ENCODE peak calls at places on chromosomes 4 and X, in ten cellular contexts. Y is pancreas, J is Panc1, F is A673, O is tibial artery, P is kidney, G is left lung, B is lower lobe of right lung, H is right lobe of liver, Q is cardiac muscle cell. S is an unnamed sample. For H3K4me1 and H3K9me3, the result is how much of the 10 kb centered on the place peaks cover.

GRCh38 chr4:106587558-106587957 is 219.0 kb upstream of the GIMD1 start:
- DNase-seq in F (peak), G (no peak), Q (peak), B (no peak), Y (no peak), O (no peak), P (no peak), H (no peak), J (no peak), S (no peak)

GRCh38 chr4:105154576-105154975 is 7.9 kb downstream of the TET2 start:
- DNase-seq in P (no peak), G (peak), F (no peak), Y (no peak), H (no peak), O (no peak), B (no peak), J (no peak), Q (no peak), S (no peak)

GRCh38 chr4:40704073-40704472 is 45.7 kb upstream of the NSUN7 start:
- DNase-seq in O (no peak), F (no peak), Q (no peak), H (no peak), B (no peak), G (no peak), Y (no peak), J (no peak), P (no peak), S (no peak)

GRCh38 chr4:141041021-141041476 is 92.2 kb downstream of the RNF150 start:
- DNase-seq in B (no peak), H (no peak), G (no peak), Q (peak), Y (no peak), P (no peak), F (no peak), J (no peak), O (no peak), S (no peak)

GRCh38 chrX:97844943-97845342 is 961.2 kb downstream of the RPA4 start:
- DNase-seq in J (no peak), F (no peak), B (no peak), Y (no peak), Q (no peak), P (peak), G (peak), O (no peak), H (no peak), S (peak)

GRCh38 chr4:168741281-168742173 is 244.7 kb downstream of the PALLD start:
- DNase-seq in Y (no peak), G (no peak), J (no peak), F (no peak), B (peak), Q (no peak), P (no peak), O (no peak), H (no peak), S (peak)

GRCh38 chr4:34105311-34105710 is 2139.0 kb downstream of the ARAP2 start:
- DNase-seq in P (no peak), F (no peak), B (no peak), Y (no peak), G (no peak), Q (peak), H (no peak), J (no peak), O (no peak), S (no peak)

GRCh38 chr4:118867311-118868067 is 21.2 kb upstream of the SYNPO2 start:
- DNase-seq in G (no peak), H (no peak), Y (no peak), P (no peak), J (no peak), F (no peak), Q (peak), B (no peak), O (no peak), S (no peak)

GRCh38 chrX:7941390-7942042 is 14.3 kb upstream of the PNPLA4 start:
- DNase-seq in J (no peak), P (no peak), H (no peak), G (no peak), Y (no peak), B (no peak), F (peak), O (no peak), Q (peak), S (no peak)

GRCh38 chr4:106245176-106245575 is 70.8 kb downstream of the TBCK start:
- DNase-seq in G (no peak), O (no peak), Q (no peak), Y (no peak), H (no peak), P (no peak), J (no peak), F (no peak), B (no peak), S (no peak)

GRCh38 chr4:48380583-48381167 is 39.3 kb downstream of the SLAIN2 start:
- DNase-seq in B (no peak), Q (no peak), P (no peak), F (peak), J (no peak), Y (no peak), G (no peak), H (no peak), O (no peak), S (no peak)

GRCh38 chr4:185379326-185380295 is 16.1 kb downstream of the LRP2BP start:
- DNase-seq in G (no peak), P (no peak), B (no peak), H (no peak), Y (no peak), Q (no peak), F (no peak), O (no peak), J (no peak), S (no peak)

GRCh38 chrX:110755611-110756010 is 40.0 kb downstream of the CHRDL1 start:
- DNase-seq in B (no peak), Y (no peak), P (no peak), Q (no peak), H (no peak), F (no peak), G (no peak), O (no peak), J (no peak), S (no peak)

GRCh38 chrX:135490979-135491514 is 29.4 kb upstream of the INTS6L start:
- DNase-seq in P (no peak), Q (no peak), O (no peak), G (no peak), J (no peak), H (no peak), F (no peak), Y (no peak), B (no peak), S (no peak)

GRCh38 chr4:77002321-77002720 is 52.8 kb downstream of the SEPTIN11 start:
- DNase-seq in Y (no peak), O (no peak), J (no peak), G (no peak), Q (no peak), H (no peak), B (no peak), P (no peak), F (peak), S (no peak)

GRCh38 chr4:82792912-82793649 is 5.5 kb downstream of the SCD5 start:
- DNase-seq in H (no peak), J (no peak), Q (no peak), Y (no peak), P (no peak), B (no peak), G (no peak), O (no peak), F (no peak), S (no peak)

GRCh38 chrX:39645059-39645895 is 452.5 kb downstream of the BCOR start:
- DNase-seq in Y (no peak), G (no peak), F (peak), H (no peak), Q (peak), O (peak), P (peak), B (peak), J (no peak), S (peak)

GRCh38 chrX:38095971-38096529 is 89.7 kb downstream of the SYTL5 start:
- DNase-seq in O (no peak), F (no peak), G (no peak), Y (no peak), P (no peak), Q (no peak), H (no peak), J (no peak), B (no peak), S (no peak)

GRCh38 chrX:46722742-46723568 is 36.0 kb downstream of the SLC9A7 start:
- DNase-seq in Y (no peak), G (no peak), H (no peak), J (no peak), Q (no peak), P (no peak), O (no peak), F (no peak), B (no peak), S (no peak)

GRCh38 chr4:157075811-157076577 is at the start of gene GLRB:
- DNase-seq in B (peak), Q (peak), H (peak), G (peak), P (peak), J (no peak), Y (peak), O (peak), F (peak), S (peak)

GRCh38 chr4:143386812-143387211 is 50.1 kb downstream of the GAB1 start:
- DNase-seq in O (no peak), B (no peak), J (no peak), G (no peak), Y (no peak), Q (no peak), H (no peak), F (no peak), P (no peak), S (no peak)

GRCh38 chr4:55378617-55379467 is 16.9 kb upstream of the TMEM165 start:
- DNase-seq in H (no peak), F (no peak), O (no peak), J (no peak), B (peak), G (no peak), Y (no peak), Q (no peak), P (no peak), S (no peak)

GRCh38 chr4:82642321-82642720 is 80.5 kb upstream of the TMEM150C start:
- DNase-seq in H (no peak), J (no peak), F (no peak), B (no peak), G (no peak), Y (no peak), P (no peak), O (no peak), Q (no peak), S (no peak)

GRCh38 chrX:31420711-31421151 is 348.9 kb upstream of the FTHL17 start:
- DNase-seq in P (no peak), Q (peak), F (peak), B (no peak), J (no peak), O (no peak), H (no peak), G (no peak), Y (no peak), S (no peak)

GRCh38 chrX:43693602-43694406 is 37.7 kb downstream of the MAOA start:
- DNase-seq in H (no peak), B (peak), J (no peak), F (no peak), Q (no peak), Y (no peak), O (no peak), P (peak), G (no peak), S (no peak)
- H3K4me1 ChIP-seq in H (under half), B (under half), J (under half), F (under half), Q (under half), Y (under half), O (under half), P (under half), G (under half), S (under half)

DNA sequence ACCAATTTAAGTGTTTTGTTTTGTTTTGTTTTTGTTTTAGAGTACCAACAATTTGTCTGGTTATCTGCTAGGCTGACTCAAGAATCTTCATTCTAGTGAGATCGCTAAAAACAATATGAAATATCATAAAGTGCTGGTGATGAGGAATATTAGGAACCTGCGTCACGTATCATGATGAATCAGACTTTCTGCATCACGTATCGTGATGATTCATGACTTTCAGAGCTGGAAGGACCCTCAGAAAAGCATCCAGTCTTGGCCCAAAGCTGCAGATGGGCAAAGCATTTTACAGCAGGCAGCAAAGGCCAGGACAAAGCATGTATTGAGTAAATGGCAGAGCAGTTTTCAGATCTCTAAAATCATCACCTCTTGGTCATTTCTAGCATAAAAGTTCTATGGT is 278.0 kb upstream of the BOD1L1 start:
- DNase-seq in G (no peak), Q (peak), F (no peak), J (no peak), B (no peak), Y (no peak), H (no peak), O (no peak), P (no peak), S (no peak)
- H3K9me3 ChIP-seq in G (under half), Q (under half), F (under half), J (under half), B (under half), Y (under half), H (under half), O (under half), P (under half), S (under half)

GRCh38 chrX:53287493-53288138 is 6.2 kb upstream of the IQSEC2 start:
- DNase-seq in F (peak), Q (peak), B (peak), P (peak), G (no peak), O (peak), J (no peak), H (peak), Y (no peak), S (peak)
- H3K4me1 ChIP-seq in F (under half), Q (under half), B (under half), P (under half), G (under half), O (under half), J (under half), H (under half), Y (under half), S (under half)

DNA sequence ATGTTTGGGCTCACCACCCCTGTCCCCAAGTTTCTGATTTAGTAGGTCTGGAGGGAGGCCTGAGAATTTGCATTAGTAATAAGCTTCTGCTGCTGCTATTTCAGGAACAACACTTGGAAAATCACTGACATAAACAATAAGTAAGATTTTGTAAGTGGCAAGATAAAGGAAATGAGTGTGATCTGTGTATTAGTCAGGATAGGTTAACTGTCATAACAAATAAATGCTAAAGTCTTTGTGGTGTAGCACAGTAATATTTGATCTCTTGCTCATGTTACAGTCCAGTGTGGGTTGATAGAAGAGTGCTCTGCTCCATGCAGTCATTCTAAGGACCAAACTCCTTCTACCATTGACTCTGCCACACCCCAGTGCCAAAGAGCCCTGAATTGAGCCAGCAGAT is 67.0 kb downstream of the NHS start:
- DNase-seq in J (peak), F (no peak), P (no peak), H (no peak), Y (no peak), Q (no peak), B (no peak), G (no peak), O (no peak), S (no peak)
- H3K9me3 ChIP-seq in J (under half), F (under half), P (under half), H (under half), Y (under half), Q (under half), B (under half), G (under half), O (under half), S (under half)

GRCh38 chr4:11634283-11634682 is 205.6 kb upstream of the HS3ST1 start:
- DNase-seq in O (no peak), H (no peak), Y (no peak), B (no peak), F (no peak), P (no peak), Q (no peak), J (no peak), G (no peak), S (no peak)
- H3K4me1 ChIP-seq in O (under half), H (under half), Y (under half), B (under half), F (under half), P (under half), Q (under half), J (under half), G (under half), S (under half)

GRCh38 chrX:156002517-156002916 is 5.0 kb downstream of the IL9R start:
- DNase-seq in G (no peak), H (no peak), F (no peak), B (no peak), J (no peak), P (no peak), Y (no peak), Q (no peak), O (no peak), S (no peak)
- H3K9me3 ChIP-seq in G (under half), H (under half), F (under half), B (under half), J (under half), P (under half), Y (under half), Q (under half), O (under half), S (under half)

DNA sequence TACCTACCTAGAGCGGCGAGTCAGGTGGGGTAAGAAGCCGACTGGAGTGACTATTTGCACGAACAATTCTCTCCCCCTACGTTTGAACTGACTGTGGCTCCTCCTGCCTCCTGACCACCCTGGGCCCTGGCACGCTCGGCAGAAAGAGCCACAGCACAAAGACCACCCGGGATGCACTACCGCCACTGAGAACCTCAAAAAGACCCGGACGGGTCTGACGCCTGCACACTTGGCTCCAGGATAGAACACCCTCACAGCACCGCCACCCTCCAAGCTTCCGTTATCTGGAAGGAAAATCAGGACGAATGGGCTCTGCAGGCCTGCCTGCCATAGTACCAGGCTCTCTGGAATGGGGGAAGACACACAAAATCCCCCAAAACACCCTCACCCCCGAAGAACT is 2.2 kb downstream of the LRPAP1 start:
- DNase-seq in Q (no peak), O (peak), J (no peak), B (no peak), P (peak), Y (peak), G (no peak), F (no peak), H (peak), S (no peak)
- H3K4me1 ChIP-seq in Q (under half), O (under half), J (under half), B (under half), P (under half), Y (under half), G (under half), F (under half), H (under half), S (under half)